ENCODE peak calls at places on chromosomes 16 and 17, in four cellular contexts. V is kidney glomerular epithelial cell, X is dermis microvascular lymphatic vessel endothelial cell, B is esophagus muscularis mucosa. N is an unnamed sample.

GRCh38 chr16:85651822-85652430 is 36.8 kb downstream of the GINS2 start:
- DNase-seq in V (no peak), X (no peak), B (no peak), N (no peak)

GRCh38 chr17:45782889-45783592 is 1.1 kb upstream of the CRHR1 start:
- DNase-seq in V (no peak), B (no peak), X (no peak), N (no peak)

GRCh38 chr16:86566966-86567700 is 504 bp downstream of the FOXC2 start:
- DNase-seq in B (no peak), V (peak), X (no peak), N (no peak)

GRCh38 chr16:31361201-31362110 is 6.5 kb downstream of the ITGAX start:
- DNase-seq in B (no peak), V (no peak), X (no peak), N (no peak)

GRCh38 chr16:10752843-10753523 is 9.3 kb downstream of the NUBP1 start:
- DNase-seq in V (no peak), B (no peak), X (no peak), N (no peak)

GRCh38 chr17:17710728-17711541 is 29.7 kb downstream of the RAI1 start:
- DNase-seq in X (peak), V (peak), B (no peak), N (peak)

GRCh38 chr16:67959520-67959919 is 8.9 kb downstream of the SLC12A4 start:
- DNase-seq in X (no peak), B (no peak), V (no peak), N (no peak)

GRCh38 chr16:528111-529011 is 849 bp downstream of the CAPN15 start:
- DNase-seq in B (no peak), V (peak), X (no peak), N (no peak)

GRCh38 chr17:72076678-72077030 is 44.2 kb upstream of the SOX9 start:
- DNase-seq in X (no peak), V (no peak), B (no peak), N (no peak)

GRCh38 chr16:65828296-65828695 is 538.2 kb upstream of the CDH5 start:
- DNase-seq in B (no peak), V (no peak), X (no peak), N (no peak)

GRCh38 chr16:56525154-56525720 is 5.4 kb upstream of the BBS2 start:
- DNase-seq in B (no peak), V (peak), X (no peak), N (no peak)

GRCh38 chr17:15999974-16000827 is 577 bp downstream of the TTC19 start:
- DNase-seq in X (no peak), V (no peak), B (no peak), N (peak)

GRCh38 chr16:43294-43693 is 10.1 kb downstream of the POLR3K start:
- DNase-seq in B (no peak), X (no peak), V (no peak), N (no peak)

GRCh38 chr17:395974-396373 is 43.4 kb upstream of the RPH3AL start:
- DNase-seq in X (no peak), V (no peak), B (no peak), N (no peak)

GRCh38 chr17:41987642-41988041 is 21.0 kb downstream of the CNP start:
- DNase-seq in B (no peak), V (no peak), X (no peak), N (no peak)

GRCh38 chr17:40857535-40857934 is 9.5 kb downstream of the KRT12 start:
- DNase-seq in B (no peak), V (no peak), X (no peak), N (no peak)

GRCh38 chr16:83433201-83433600 is 374.6 kb upstream of the HSBP1 start:
- DNase-seq in B (no peak), X (no peak), V (no peak), N (peak)

GRCh38 chr16:56191807-56192643 is 736 bp downstream of the GNAO1 start:
- DNase-seq in V (no peak), X (no peak), B (no peak), N (no peak)

GRCh38 chr16:10016761-10017160 is 165.5 kb downstream of the GRIN2A start:
- DNase-seq in V (no peak), X (no peak), B (no peak), N (no peak)

GRCh38 chr16:2458887-2459646 is 842 bp upstream of the TEDC2 start:
- DNase-seq in V (no peak), X (no peak), B (no peak), N (no peak)

GRCh38 chr16:71540-72341 is 690 bp downstream of the RHBDF1 start:
- DNase-seq in X (no peak), B (no peak), V (peak), N (no peak)

GRCh38 chr16:52976539-52977167 is 76.0 kb downstream of the CHD9NB start:
- DNase-seq in X (peak), V (peak), B (no peak), N (no peak)

GRCh38 chr17:50206604-50207293 is 5.3 kb upstream of the COL1A1 start:
- DNase-seq in V (no peak), X (no peak), B (no peak), N (no peak)

GRCh38 chr16:69772560-69773254 is 10.6 kb downstream of the WWP2 start:
- DNase-seq in X (peak), V (no peak), B (no peak), N (no peak)

GRCh38 chr17:2634361-2634960 is 41.0 kb downstream of the PAFAH1B1 start:
- DNase-seq in B (no peak), V (peak), X (no peak), N (peak)